ENCODE peak calls at places on chromosomes 1 and 21, in five cellular contexts. One of them, this sample, is unnamed.

GRCh38 chr1:44249543-44249942 is 36.3 kb downstream of the DMAP1 start:
- DNase-seq in cardiac muscle cell: peak; percentile 12
- DNase-seq in coronary artery: no peak
- DNase-seq in hepatocyte: peak; percentile 37
- DNase-seq in astrocyte of the spinal cord: peak; percentile 4
- DNase-seq in this sample: peak; percentile 5

GRCh38 chr1:6955357-6956154 is 170.3 kb downstream of the CAMTA1 start:
- DNase-seq in hepatocyte: no peak
- DNase-seq in coronary artery: no peak
- DNase-seq in astrocyte of the spinal cord: no peak
- DNase-seq in cardiac muscle cell: no peak
- DNase-seq in this sample: no peak

GRCh38 chr1:19329188-19329587 is 17.1 kb downstream of the SLC66A1 start:
- DNase-seq in astrocyte of the spinal cord: no peak
- DNase-seq in cardiac muscle cell: no peak
- DNase-seq in hepatocyte: no peak
- DNase-seq in coronary artery: no peak
- DNase-seq in this sample: no peak

GRCh38 chr21:33481314-33481943 is 1.7 kb upstream of the TMEM50B start:
- DNase-seq in cardiac muscle cell: no peak
- DNase-seq in hepatocyte: no peak
- DNase-seq in coronary artery: no peak
- DNase-seq in astrocyte of the spinal cord: no peak
- DNase-seq in this sample: no peak

GRCh38 chr1:99621340-99621901 is 24.5 kb upstream of the PALMD start:
- DNase-seq in astrocyte of the spinal cord: peak; percentile 32
- DNase-seq in cardiac muscle cell: no peak
- DNase-seq in hepatocyte: no peak
- DNase-seq in coronary artery: no peak
- DNase-seq in this sample: no peak

GRCh38 chr1:176656257-176656995 is 193.5 kb downstream of the PAPPA2 start:
- DNase-seq in cardiac muscle cell: peak; percentile 23
- DNase-seq in astrocyte of the spinal cord: peak; percentile 90
- DNase-seq in coronary artery: peak; percentile 73
- DNase-seq in hepatocyte: peak; percentile 48
- DNase-seq in this sample: peak; percentile 95

GRCh38 chr1:221327954-221328353 is 413.9 kb downstream of the DUSP10 start:
- DNase-seq in coronary artery: no peak
- DNase-seq in hepatocyte: no peak
- DNase-seq in astrocyte of the spinal cord: no peak
- DNase-seq in cardiac muscle cell: no peak
- DNase-seq in this sample: no peak

GRCh38 chr1:203475012-203475981 is at the start of gene PRELP:
- DNase-seq in cardiac muscle cell: peak; percentile 60
- DNase-seq in astrocyte of the spinal cord: no peak
- DNase-seq in coronary artery: peak; percentile 88
- DNase-seq in hepatocyte: peak; percentile 71
- DNase-seq in this sample: no peak

GRCh38 chr1:203451849-203452784 is 23.5 kb upstream of the PRELP start:
- DNase-seq in astrocyte of the spinal cord: no peak
- DNase-seq in cardiac muscle cell: no peak
- DNase-seq in coronary artery: no peak
- DNase-seq in hepatocyte: no peak
- DNase-seq in this sample: peak; percentile 56

GRCh38 chr1:203593723-203594122 is 32.9 kb upstream of the ATP2B4 start:
- DNase-seq in astrocyte of the spinal cord: no peak
- DNase-seq in coronary artery: no peak
- DNase-seq in hepatocyte: peak; percentile 46
- DNase-seq in cardiac muscle cell: no peak
- DNase-seq in this sample: no peak

GRCh38 chr1:117857434-117857833 is 72.0 kb downstream of the GDAP2 start:
- DNase-seq in hepatocyte: peak; percentile 13
- DNase-seq in astrocyte of the spinal cord: no peak
- DNase-seq in coronary artery: no peak
- DNase-seq in cardiac muscle cell: peak; percentile 6
- DNase-seq in this sample: no peak

GRCh38 chr1:169849346-169850022 is 44.2 kb downstream of the SCYL3 start:
- DNase-seq in hepatocyte: no peak
- DNase-seq in coronary artery: no peak
- DNase-seq in cardiac muscle cell: no peak
- DNase-seq in astrocyte of the spinal cord: no peak
- DNase-seq in this sample: no peak

GRCh38 chr1:114076308-114076707 is 77.4 kb downstream of the SYT6 start:
- DNase-seq in cardiac muscle cell: no peak
- DNase-seq in hepatocyte: no peak
- DNase-seq in coronary artery: peak; percentile 41
- DNase-seq in astrocyte of the spinal cord: no peak
- DNase-seq in this sample: no peak

GRCh38 chr1:179351281-179351680 is 14.5 kb upstream of the AXDND1 start:
- DNase-seq in cardiac muscle cell: peak; percentile 11
- DNase-seq in coronary artery: no peak
- DNase-seq in astrocyte of the spinal cord: no peak
- DNase-seq in hepatocyte: no peak
- DNase-seq in this sample: no peak

GRCh38 chr1:9149837-9150581 is 21.1 kb upstream of the GPR157 start:
- DNase-seq in astrocyte of the spinal cord: no peak
- DNase-seq in coronary artery: no peak
- DNase-seq in cardiac muscle cell: no peak
- DNase-seq in hepatocyte: no peak
- DNase-seq in this sample: no peak

GRCh38 chr21:20996421-20997307 is 1.5 kb upstream of the NCAM2 start:
- DNase-seq in astrocyte of the spinal cord: peak; percentile 52
- DNase-seq in hepatocyte: peak; percentile 5
- DNase-seq in coronary artery: no peak
- DNase-seq in cardiac muscle cell: peak; percentile 42
- DNase-seq in this sample: no peak

GRCh38 chr1:39087109-39087834 is 61.1 kb downstream of the NDUFS5 start:
- DNase-seq in astrocyte of the spinal cord: peak; percentile 56
- DNase-seq in cardiac muscle cell: peak; percentile 80
- DNase-seq in coronary artery: no peak
- DNase-seq in hepatocyte: no peak
- DNase-seq in this sample: peak; percentile 89

GRCh38 chr1:3998086-3998485 is 98.0 kb upstream of the C1orf174 start:
- DNase-seq in hepatocyte: no peak
- DNase-seq in cardiac muscle cell: no peak
- DNase-seq in astrocyte of the spinal cord: no peak
- DNase-seq in coronary artery: no peak
- DNase-seq in this sample: no peak

GRCh38 chr1:17635276-17635675 is 95.8 kb downstream of the ARHGEF10L start:
- DNase-seq in coronary artery: no peak
- DNase-seq in hepatocyte: no peak
- DNase-seq in astrocyte of the spinal cord: no peak
- DNase-seq in cardiac muscle cell: no peak
- DNase-seq in this sample: no peak

GRCh38 chr1:63350320-63350719 is 17.1 kb upstream of the ALG6 start:
- DNase-seq in cardiac muscle cell: no peak
- DNase-seq in coronary artery: no peak
- DNase-seq in astrocyte of the spinal cord: no peak
- DNase-seq in hepatocyte: no peak
- DNase-seq in this sample: no peak

GRCh38 chr21:34795152-34796141 is 126.7 kb downstream of the CLIC6 start:
- DNase-seq in coronary artery: no peak
- DNase-seq in cardiac muscle cell: peak; percentile 67
- DNase-seq in astrocyte of the spinal cord: peak; percentile 68
- DNase-seq in hepatocyte: peak; percentile 68
- DNase-seq in this sample: peak; percentile 95

DNA sequence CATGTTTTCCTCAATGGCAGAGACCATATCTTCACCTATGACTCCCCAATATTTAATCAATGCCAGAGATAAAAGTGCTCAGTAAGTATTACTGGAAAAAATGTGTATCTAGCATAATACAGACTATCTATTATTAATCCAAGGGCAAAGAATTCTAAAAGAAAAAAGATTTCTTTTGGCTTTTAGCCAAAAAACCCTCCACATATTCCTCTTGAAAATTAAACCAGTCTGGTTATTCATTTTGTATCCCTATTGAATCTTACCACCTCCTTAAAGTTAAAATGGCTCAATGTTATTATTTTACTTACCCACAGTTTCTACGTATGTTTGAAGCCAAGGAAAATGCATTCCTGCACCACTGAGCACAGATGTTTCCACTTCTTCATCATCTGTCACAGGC is 1.6 kb downstream of the TAF1A start:
- DNase-seq in coronary artery: no peak
- DNase-seq in hepatocyte: no peak
- DNase-seq in astrocyte of the spinal cord: no peak
- DNase-seq in cardiac muscle cell: no peak
- DNase-seq in this sample: peak; percentile 4
- H3K4me3 ChIP-seq in coronary artery: no peak overlapping the region
- H3K4me3 ChIP-seq in hepatocyte: no peak overlapping the region
- H3K4me3 ChIP-seq in astrocyte of the spinal cord: no peak overlapping the region
- H3K4me3 ChIP-seq in cardiac muscle cell: no peak overlapping the region
- H3K4me3 ChIP-seq in this sample: no peak overlapping the region

GRCh38 chr21:28770867-28771661 is 221.6 kb downstream of the LTN1 start:
- DNase-seq in hepatocyte: peak; percentile 14
- DNase-seq in cardiac muscle cell: peak; percentile 49
- DNase-seq in astrocyte of the spinal cord: no peak
- DNase-seq in coronary artery: no peak
- DNase-seq in this sample: peak; percentile 65
- TF ChIP-seq CTCF in hepatocyte: no peak
- TF ChIP-seq CTCF in cardiac muscle cell: no peak
- TF ChIP-seq CTCF in astrocyte of the spinal cord: no peak
- TF ChIP-seq CTCF in coronary artery: no peak
- TF ChIP-seq CTCF in this sample: no peak

GRCh38 chr1:191498825-191499224 is 659.4 kb upstream of the RGS18 start:
- DNase-seq in coronary artery: no peak
- DNase-seq in cardiac muscle cell: no peak
- DNase-seq in astrocyte of the spinal cord: no peak
- DNase-seq in hepatocyte: no peak
- DNase-seq in this sample: no peak

GRCh38 chr1:191495040-191495439 is 663.2 kb upstream of the RGS18 start:
- DNase-seq in cardiac muscle cell: no peak
- DNase-seq in hepatocyte: no peak
- DNase-seq in astrocyte of the spinal cord: no peak
- DNase-seq in coronary artery: no peak
- DNase-seq in this sample: no peak

GRCh38 chr1:191498318-191498717 is 659.9 kb upstream of the RGS18 start:
- DNase-seq in hepatocyte: no peak
- DNase-seq in coronary artery: no peak
- DNase-seq in cardiac muscle cell: peak; percentile 14
- DNase-seq in astrocyte of the spinal cord: peak; percentile 6
- DNase-seq in this sample: peak; percentile 14
- H3K4me3 ChIP-seq in hepatocyte: no peak overlapping the region
- H3K4me3 ChIP-seq in coronary artery: no peak overlapping the region
- H3K4me3 ChIP-seq in cardiac muscle cell: no peak overlapping the region
- H3K4me3 ChIP-seq in astrocyte of the spinal cord: no peak overlapping the region
- H3K4me3 ChIP-seq in this sample: no peak overlapping the region

GRCh38 chr1:31669433-31669785 is 24.7 kb upstream of the PEF1 start:
- DNase-seq in hepatocyte: no peak
- DNase-seq in cardiac muscle cell: no peak
- DNase-seq in astrocyte of the spinal cord: no peak
- DNase-seq in coronary artery: no peak
- DNase-seq in this sample: no peak

GRCh38 chr1:31669786-31670582 is 25.3 kb upstream of the PEF1 start:
- DNase-seq in astrocyte of the spinal cord: peak; percentile 68
- DNase-seq in hepatocyte: peak; percentile 67
- DNase-seq in cardiac muscle cell: peak; percentile 70
- DNase-seq in coronary artery: peak; percentile 91
- DNase-seq in this sample: peak; percentile 40

GRCh38 chr1:31671556-31672201 is 27.0 kb upstream of the PEF1 start:
- DNase-seq in hepatocyte: no peak
- DNase-seq in astrocyte of the spinal cord: peak; percentile 13
- DNase-seq in coronary artery: no peak
- DNase-seq in cardiac muscle cell: no peak
- DNase-seq in this sample: no peak

GRCh38 chr1:31671147-31671546 is 26.5 kb upstream of the PEF1 start:
- DNase-seq in astrocyte of the spinal cord: no peak
- DNase-seq in hepatocyte: no peak
- DNase-seq in cardiac muscle cell: no peak
- DNase-seq in coronary artery: no peak
- DNase-seq in this sample: no peak

DNA sequence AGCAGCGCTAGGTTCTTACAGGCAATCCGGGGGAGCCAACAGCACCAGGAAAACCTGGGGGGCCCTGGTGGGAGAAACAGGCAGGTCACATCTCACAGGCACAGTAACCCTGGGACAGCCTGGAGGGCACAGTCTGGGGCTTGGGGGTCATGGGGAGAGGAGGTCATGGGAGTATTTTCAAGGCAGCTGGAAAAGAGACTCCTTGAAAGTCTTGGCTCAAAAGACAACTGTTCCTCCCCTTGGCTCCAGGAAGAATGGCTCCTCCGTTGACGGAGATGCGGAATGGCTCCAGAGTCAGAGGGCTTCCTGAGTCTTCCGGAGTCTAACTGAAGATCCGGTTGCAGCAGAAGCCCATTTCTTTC is 25.9 kb upstream of the PEF1 start:
- DNase-seq in coronary artery: no peak
- DNase-seq in cardiac muscle cell: no peak
- DNase-seq in astrocyte of the spinal cord: no peak
- DNase-seq in hepatocyte: no peak
- DNase-seq in this sample: no peak
- TF ChIP-seq CTCF in coronary artery: no peak
- TF ChIP-seq CTCF in cardiac muscle cell: no peak
- TF ChIP-seq CTCF in astrocyte of the spinal cord: no peak
- TF ChIP-seq CTCF in hepatocyte: no peak
- TF ChIP-seq CTCF in this sample: no peak

GRCh38 chr1:119674110-119674509 is 26.0 kb upstream of the ZNF697 start:
- DNase-seq in coronary artery: no peak
- DNase-seq in cardiac muscle cell: peak; percentile 77
- DNase-seq in astrocyte of the spinal cord: no peak
- DNase-seq in hepatocyte: no peak
- DNase-seq in this sample: peak; percentile 70
- H3K4me3 ChIP-seq in coronary artery: no peak overlapping the region
- H3K4me3 ChIP-seq in cardiac muscle cell: no peak overlapping the region
- H3K4me3 ChIP-seq in astrocyte of the spinal cord: no peak overlapping the region
- H3K4me3 ChIP-seq in hepatocyte: no peak overlapping the region
- H3K4me3 ChIP-seq in this sample: no peak overlapping the region

DNA sequence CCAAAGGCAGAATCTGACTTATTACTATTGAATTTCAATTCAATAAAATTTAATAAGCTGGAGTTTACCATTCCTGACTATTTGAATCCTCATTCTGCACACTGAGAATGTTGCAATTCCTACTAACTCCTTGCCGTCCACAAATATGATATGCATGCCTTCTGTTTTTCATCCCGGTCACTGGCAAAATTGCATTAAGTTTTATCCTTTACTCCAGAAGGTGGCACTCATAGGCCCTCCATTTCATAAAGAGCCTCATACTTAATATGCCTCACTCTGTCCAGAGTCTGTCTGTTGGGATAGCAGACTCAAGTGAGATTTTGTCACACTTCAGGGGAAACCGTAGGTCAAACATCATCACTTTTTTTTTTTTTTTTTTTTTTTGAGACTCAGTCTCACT is 27.4 kb downstream of the F11R start:
- DNase-seq in astrocyte of the spinal cord: peak; percentile 52
- DNase-seq in cardiac muscle cell: peak; percentile 92
- DNase-seq in coronary artery: no peak
- DNase-seq in hepatocyte: peak; percentile 57
- DNase-seq in this sample: peak; percentile 73
- TF ChIP-seq CTCF in astrocyte of the spinal cord: peak; percentile 25
- TF ChIP-seq CTCF in cardiac muscle cell: peak; percentile 51
- TF ChIP-seq CTCF in coronary artery: no peak
- TF ChIP-seq CTCF in hepatocyte: peak; percentile 53
- TF ChIP-seq CTCF in this sample: peak; percentile 48